ENCODE peak calls at places on chromosomes 13 and 19, in five cellular contexts. T is fibroblast of mammary gland, S is coronary artery, N is Calu3, E is uterus. R is an unnamed sample.
A peak's percentile ranks its signal among the peaks of the same experiment; 100 is the strongest.

GRCh38 chr19:42352893-42353259 is 27.4 kb downstream of the MEGF8 start:
- DNase-seq in E (no peak), S (no peak), N (no peak), T (no peak), R (no peak)

GRCh38 chr19:40549007-40549708 is 27.5 kb upstream of the SHKBP1 start:
- DNase-seq in T (peak; percentile 40), E (peak; percentile 56), N (peak; percentile 90), S (no peak), R (peak; percentile 89)

GRCh38 chr13:49772828-49773227 is 19.7 kb downstream of the KPNA3 start:
- DNase-seq in E (no peak), S (no peak), T (no peak), N (no peak), R (no peak)

GRCh38 chr13:111460548-111461444 is 140.4 kb downstream of the TEX29 start:
- DNase-seq in T (peak; percentile 50), S (peak; percentile 47), N (peak; percentile 24), E (peak; percentile 28), R (peak; percentile 22)

GRCh38 chr19:18304496-18305312 is 18.2 kb downstream of the LSM4 start:
- DNase-seq in E (peak; percentile 88), T (peak; percentile 86), N (peak; percentile 64), S (peak; percentile 98), R (peak; percentile 89)

GRCh38 chr13:49690133-49690989 is 925 bp downstream of the EBPL start:
- DNase-seq in S (no peak), E (no peak), N (peak; percentile 41), T (peak; percentile 59), R (no peak)

GRCh38 chr13:25153736-25154135 is 18.4 kb downstream of the AMER2 start:
- DNase-seq in T (no peak), S (no peak), E (no peak), N (no peak), R (no peak)

GRCh38 chr13:25466880-25467279 is 95.1 kb downstream of the ATP8A2 start:
- DNase-seq in E (no peak), T (no peak), N (no peak), S (no peak), R (no peak)

GRCh38 chr19:1279782-1280341 is 4.5 kb downstream of the FAM174C start:
- DNase-seq in T (peak; percentile 84), S (peak; percentile 88), E (peak; percentile 84), N (peak; percentile 79), R (peak; percentile 93)

GRCh38 chr19:10736916-10737551 is 19.2 kb downstream of the DNM2 start:
- DNase-seq in S (no peak), N (no peak), T (no peak), E (no peak), R (no peak)

GRCh38 chr19:40421468-40421778 is 4.4 kb downstream of the SERTAD1 start:
- DNase-seq in N (no peak), S (no peak), E (no peak), T (no peak), R (no peak)

GRCh38 chr13:93847162-93847561 is 620.6 kb downstream of the GPC6 start:
- DNase-seq in S (no peak), T (peak; percentile 92), N (no peak), E (no peak), R (no peak)

GRCh38 chr13:101447852-101448251 is 4.6 kb upstream of the ITGBL1 start:
- DNase-seq in E (no peak), T (peak; percentile 28), N (no peak), S (no peak), R (no peak)

GRCh38 chr19:1481224-1481892 is 2.3 kb upstream of the C19orf25 start:
- DNase-seq in S (no peak), E (no peak), N (no peak), T (no peak), R (no peak)

GRCh38 chr19:52690395-52691214 is 44.2 kb downstream of the ZNF611 start:
- DNase-seq in T (peak; percentile 93), E (peak; percentile 94), S (peak; percentile 96), N (no peak), R (peak; percentile 90)

GRCh38 chr13:64274481-64275217 is 2859.0 kb upstream of the PCDH20 start:
- DNase-seq in T (no peak), N (no peak), S (no peak), E (no peak), R (no peak)

GRCh38 chr13:21012841-21013681 is 48.3 kb downstream of the LATS2 start:
- DNase-seq in N (no peak), T (no peak), E (no peak), S (peak; percentile 31), R (no peak)

GRCh38 chr19:56253737-56254136 is 18.8 kb upstream of the EDDM13 start:
- DNase-seq in E (no peak), N (peak; percentile 9), S (no peak), T (peak; percentile 72), R (peak; percentile 48)

GRCh38 chr19:676343-677105 is at the start of gene FSTL3:
- DNase-seq in E (peak; percentile 58), T (no peak), N (no peak), S (no peak), R (peak; percentile 37)

GRCh38 chr19:18649371-18650047 is 12.7 kb downstream of the KLHL26 start:
- DNase-seq in S (peak; percentile 87), E (peak; percentile 76), N (no peak), T (peak; percentile 30), R (peak; percentile 67)

GRCh38 chr13:30667014-30667413 is 49.3 kb downstream of the USPL1 start:
- DNase-seq in N (no peak), T (no peak), S (no peak), E (no peak), R (no peak)

GRCh38 chr19:33386361-33386858 is 12.9 kb downstream of the CEBPG start:
- DNase-seq in E (no peak), T (no peak), S (no peak), N (no peak), R (no peak)

GRCh38 chr13:97753942-97754670 is 199.4 kb upstream of the IPO5 start:
- DNase-seq in E (no peak), N (no peak), T (no peak), S (no peak), R (no peak)

GRCh38 chr19:46073268-46073922 is 32.6 kb upstream of the IGFL4 start:
- DNase-seq in N (no peak), S (no peak), T (no peak), E (no peak), R (no peak)

GRCh38 chr19:33152178-33152577 is 20.3 kb downstream of the WDR88 start:
- DNase-seq in T (peak; percentile 57), S (no peak), N (no peak), E (no peak), R (no peak)

GRCh38 chr19:33284756-33285155 is 17.6 kb downstream of the CEBPA start:
- DNase-seq in E (no peak), S (no peak), N (no peak), T (no peak), R (no peak)

GRCh38 chr19:19663292-19664120 is at the start of gene ATP13A1:
- DNase-seq in S (peak; percentile 98), E (peak; percentile 96), N (peak; percentile 86), T (peak; percentile 96), R (peak; percentile 91)

GRCh38 chr19:40280608-40281221 is 4.4 kb downstream of the AKT2 start:
- DNase-seq in S (peak; percentile 54), T (no peak), E (no peak), N (no peak), R (no peak)

GRCh38 chr13:90738881-90739280 is 608.6 kb upstream of the MIR17HG start:
- DNase-seq in E (no peak), S (no peak), T (no peak), N (no peak), R (no peak)

GRCh38 chr19:28703400-28703956 is 509.5 kb downstream of the UQCRFS1 start:
- DNase-seq in S (no peak), N (no peak), E (no peak), T (no peak), R (no peak)

GRCh38 chr19:28701491-28701890 is 511.5 kb downstream of the UQCRFS1 start:
- DNase-seq in N (no peak), T (peak; percentile 6), S (no peak), E (no peak), R (no peak)

GRCh38 chr19:28700176-28700575 is 512.8 kb downstream of the UQCRFS1 start:
- DNase-seq in S (no peak), T (no peak), E (no peak), N (no peak), R (no peak)

GRCh38 chr19:28706693-28707092 is 506.3 kb downstream of the UQCRFS1 start:
- DNase-seq in S (no peak), N (no peak), T (peak; percentile 15), E (no peak), R (no peak)

GRCh38 chr19:28705008-28705407 is 507.9 kb downstream of the UQCRFS1 start:
- DNase-seq in N (peak; percentile 59), S (no peak), E (no peak), T (peak; percentile 87), R (no peak)
- TF ChIP-seq CTCF in N (peak; percentile 20), S (no peak), E (no peak), T (peak; percentile 59), R (no peak)

GRCh38 chr13:63139277-63139676 is 1723.6 kb upstream of the PCDH20 start:
- DNase-seq in T (no peak), N (no peak), S (no peak), E (no peak), R (no peak)
- TF ChIP-seq CTCF in T (no peak), N (no peak), S (no peak), E (no peak), R (no peak)

DNA sequence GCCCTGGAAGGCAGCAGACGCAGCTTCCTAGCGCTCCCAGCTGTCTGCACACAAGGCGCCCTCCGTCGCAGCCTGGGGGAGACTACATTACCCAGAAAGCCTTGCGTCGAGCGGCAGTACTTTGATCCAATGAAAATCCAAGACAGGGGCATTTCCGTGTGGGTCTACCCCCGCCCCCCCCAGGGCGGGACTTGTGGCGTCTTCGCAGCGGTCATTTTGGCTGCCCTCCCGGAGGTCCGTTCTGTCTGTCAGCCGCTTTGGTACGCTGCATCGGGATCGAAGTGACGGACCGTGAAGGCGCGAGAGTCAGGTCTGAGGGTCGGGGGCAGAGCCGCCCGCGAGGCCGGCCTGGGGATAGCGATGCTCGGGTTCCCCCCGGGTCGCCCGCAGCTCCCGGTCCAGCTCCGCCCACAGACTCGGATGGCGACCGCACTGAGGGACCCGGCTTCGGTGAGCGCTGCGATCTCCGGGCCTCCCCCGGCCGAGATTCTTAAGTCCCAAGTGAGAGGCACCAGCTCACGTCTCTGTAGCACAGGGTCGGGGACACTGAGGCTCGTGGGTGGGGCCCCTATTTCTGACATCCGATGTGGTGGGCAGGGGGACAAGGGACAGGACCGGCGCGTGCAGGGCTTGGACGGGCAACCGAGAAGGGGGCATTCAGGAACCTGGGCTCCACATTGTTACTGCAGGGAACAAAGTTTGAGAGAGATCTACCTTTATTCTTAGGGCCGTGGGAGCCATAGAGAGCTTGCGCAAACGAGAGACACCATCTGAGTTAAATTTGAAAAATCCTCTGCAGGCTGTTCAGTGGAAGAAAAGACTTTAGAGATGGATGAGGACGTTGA is at the start of gene ZNF211:
- DNase-seq in N (peak; percentile 95), T (peak; percentile 93), E (peak; percentile 91), S (peak; percentile 93), R (peak; percentile 92)
- TF ChIP-seq CTCF in N (no peak), T (no peak), E (no peak), S (no peak), R (no peak)

GRCh38 chr13:45718063-45718462 is 15.9 kb downstream of the CBY2 start:
- DNase-seq in T (peak; percentile 41), N (no peak), S (no peak), E (no peak), R (peak; percentile 69)
- TF ChIP-seq CTCF in T (peak; percentile 70), N (no peak), S (no peak), E (no peak), R (peak; percentile 41)

GRCh38 chr19:6952956-6953355 is 65.6 kb downstream of the ADGRE1 start:
- DNase-seq in S (no peak), E (no peak), T (no peak), N (no peak), R (no peak)
- TF ChIP-seq CTCF in S (no peak), E (no peak), T (no peak), N (no peak), R (no peak)